ENCODE peak calls at places on chromosomes 12 and 14, in eight cellular contexts. A, S, O, H, Y, B, Z and T are unnamed samples.
A peak's percentile ranks its signal among the peaks of the same experiment; 100 is the strongest.

GRCh38 chr12:28937196-28937595 is 211.9 kb upstream of the FAR2 start:
- DNase-seq in A (no peak), S (peak; percentile 76), O (no peak), H (no peak), Y (no peak), B (no peak), Z (no peak), T (no peak)

GRCh38 chr12:57500213-57500612 is 12.3 kb downstream of the MARS1 start:
- DNase-seq in A (no peak), S (no peak), O (no peak), H (no peak), Y (no peak), B (no peak), Z (no peak), T (no peak)

GRCh38 chr14:95229749-95230148 is 72.4 kb upstream of the DICER1 start:
- DNase-seq in A (peak; percentile 35), S (no peak), O (no peak), H (no peak), Y (no peak), B (no peak), Z (no peak), T (no peak)

GRCh38 chr12:29149691-29150382 is 759 bp downstream of the FAR2 start:
- DNase-seq in A (no peak), S (no peak), O (no peak), H (no peak), Y (peak; percentile 68), B (no peak), Z (peak; percentile 44), T (no peak)

GRCh38 chr14:72538387-72538786 is 355.5 kb downstream of the DPF3 start:
- DNase-seq in A (no peak), S (no peak), O (no peak), H (no peak), Y (no peak), B (no peak), Z (no peak), T (no peak)

GRCh38 chr14:68379510-68380303 is 413.2 kb downstream of the ZFP36L1 start:
- DNase-seq in A (no peak), S (peak; percentile 98), O (no peak), H (no peak), Y (no peak), B (peak; percentile 12), Z (no peak), T (peak; percentile 52)

GRCh38 chr12:51626115-51626514 is 35.1 kb downstream of the SCN8A start:
- DNase-seq in A (peak; percentile 26), S (no peak), O (no peak), H (no peak), Y (no peak), B (no peak), Z (no peak), T (no peak)

GRCh38 chr12:62268956-62269355 is 8.8 kb downstream of the USP15 start:
- DNase-seq in A (no peak), S (peak; percentile 67), O (no peak), H (no peak), Y (no peak), B (no peak), Z (no peak), T (no peak)

GRCh38 chr12:7588703-7589329 is 76.9 kb downstream of the APOBEC1 start:
- DNase-seq in A (peak; percentile 69), S (peak; percentile 59), O (peak; percentile 82), H (peak; percentile 82), Y (no peak), B (peak; percentile 9), Z (peak; percentile 52), T (no peak)

GRCh38 chr12:65152012-65152411 is 17.4 kb upstream of the LEMD3 start:
- DNase-seq in A (peak; percentile 2), S (peak; percentile 41), O (no peak), H (no peak), Y (no peak), B (no peak), Z (no peak), T (no peak)

GRCh38 chr14:33682746-33683145 is 268.1 kb downstream of the EGLN3 start:
- DNase-seq in A (no peak), S (no peak), O (peak; percentile 34), H (peak; percentile 79), Y (peak; percentile 72), B (no peak), Z (peak; percentile 72), T (peak; percentile 74)

GRCh38 chr12:109140560-109140959 is 24.2 kb downstream of the ACACB start:
- DNase-seq in A (no peak), S (no peak), O (peak; percentile 61), H (peak; percentile 60), Y (peak; percentile 20), B (no peak), Z (no peak), T (no peak)

GRCh38 chr14:59349154-59349772 is 115.9 kb downstream of the GPR135 start:
- DNase-seq in A (no peak), S (no peak), O (no peak), H (no peak), Y (no peak), B (no peak), Z (no peak), T (no peak)

GRCh38 chr14:59346329-59346728 is 118.9 kb downstream of the GPR135 start:
- DNase-seq in A (no peak), S (no peak), O (no peak), H (no peak), Y (no peak), B (no peak), Z (no peak), T (no peak)

GRCh38 chr14:59346796-59347510 is 118.2 kb downstream of the GPR135 start:
- DNase-seq in A (no peak), S (no peak), O (no peak), H (no peak), Y (no peak), B (no peak), Z (no peak), T (no peak)

GRCh38 chr14:59347915-59348314 is 117.3 kb downstream of the GPR135 start:
- DNase-seq in A (no peak), S (no peak), O (no peak), H (no peak), Y (no peak), B (no peak), Z (no peak), T (no peak)

DNA sequence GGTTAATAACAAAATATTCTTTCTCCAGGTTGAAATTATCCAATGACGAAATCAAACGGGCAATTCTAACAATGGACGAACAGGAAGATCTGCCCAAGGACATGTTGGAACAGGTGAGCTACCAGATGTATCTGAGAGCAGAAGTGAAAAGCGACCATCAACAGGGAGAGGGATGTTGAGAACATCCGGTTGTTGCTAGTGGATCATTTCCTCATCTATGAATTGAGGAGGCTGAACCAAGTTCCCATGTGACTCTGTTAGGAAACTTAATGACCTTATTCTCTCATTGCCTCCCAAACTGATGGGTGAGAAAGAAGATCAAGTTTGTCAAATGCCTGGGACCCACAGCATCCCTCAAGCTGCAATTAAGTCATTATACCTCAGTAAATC is 117.7 kb downstream of the GPR135 start:
- DNase-seq in A (no peak), S (no peak), O (no peak), H (no peak), Y (no peak), B (no peak), Z (no peak), T (no peak)
- H3K27ac ChIP-seq in A (no peak overlapping the region), S (no peak overlapping the region), O (no peak overlapping the region), H (no peak overlapping the region), Y (peak overlapping the region; percentile 89), B (no peak overlapping the region), Z (peak overlapping the region; percentile 96), T (no peak overlapping the region)

GRCh38 chr12:25975682-25976081 is 17.2 kb downstream of the RASSF8 start:
- DNase-seq in A (no peak), S (no peak), O (no peak), H (no peak), Y (no peak), B (no peak), Z (no peak), T (no peak)
- H3K4me3 ChIP-seq in A (no peak overlapping the region), S (no peak overlapping the region), O (no peak overlapping the region), H (no peak overlapping the region), Y (no peak overlapping the region), B (no peak overlapping the region), Z (no peak overlapping the region), T (no peak overlapping the region)

DNA sequence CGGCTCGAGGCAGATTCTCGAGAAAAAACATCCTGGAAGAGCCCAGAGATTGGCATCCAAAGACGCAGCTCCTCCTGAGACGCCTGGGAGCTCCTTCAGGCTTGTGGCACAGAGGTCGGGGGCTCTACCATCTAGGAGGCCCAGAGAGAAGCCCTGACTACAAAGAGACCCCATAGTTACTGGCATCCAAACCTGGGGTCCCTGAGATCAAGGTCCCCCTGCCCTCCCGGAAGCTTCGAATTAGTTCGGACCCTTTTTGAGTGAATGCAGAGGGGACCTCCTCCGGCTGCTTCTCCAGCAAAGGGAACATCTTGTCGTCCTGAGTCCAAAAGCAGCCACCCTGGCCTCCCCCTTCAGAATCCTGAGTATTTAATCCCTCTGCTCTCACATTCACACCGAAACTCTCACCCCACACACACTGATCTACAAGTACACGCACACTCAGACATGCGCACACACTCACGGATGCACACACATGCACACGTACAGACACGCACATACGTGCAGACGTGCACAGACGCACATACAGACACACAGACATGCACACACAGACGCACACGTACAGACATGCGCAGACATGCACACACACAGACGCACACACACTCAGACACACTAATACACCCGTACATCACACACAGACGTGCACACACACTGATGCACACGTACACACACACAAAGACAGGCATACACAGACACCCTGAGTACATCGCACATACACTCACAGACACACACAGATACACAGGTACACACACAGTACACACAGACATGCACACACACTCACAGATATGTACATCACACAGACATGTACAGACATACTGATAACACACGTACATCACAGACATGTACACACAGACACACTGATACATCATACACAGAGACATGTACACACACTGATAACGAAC is 5.9 kb downstream of the ZNF605 start:
- DNase-seq in A (no peak), S (no peak), O (no peak), H (no peak), Y (no peak), B (no peak), Z (no peak), T (peak; percentile 61)
- H3K9me3 ChIP-seq in A (peaks cover 88% of the 10 kb centered on the region), S (peaks cover 22% of the 10 kb centered on the region), O (no peaks in the 10 kb centered on the region), H (no peaks in the 10 kb centered on the region), Y (peaks cover 46% of the 10 kb centered on the region), B (peaks cover 9% of the 10 kb centered on the region), Z (peaks cover 46% of the 10 kb centered on the region), T (peaks cover 78% of the 10 kb centered on the region)

GRCh38 chr12:114355389-114356088 is 50.4 kb downstream of the TBX5 start:
- DNase-seq in A (peak; percentile 23), S (peak; percentile 3), O (no peak), H (no peak), Y (no peak), B (no peak), Z (no peak), T (no peak)

GRCh38 chr12:114361545-114361944 is 44.4 kb downstream of the TBX5 start:
- DNase-seq in A (no peak), S (no peak), O (no peak), H (no peak), Y (no peak), B (no peak), Z (no peak), T (no peak)

GRCh38 chr12:114361992-114362391 is 44.0 kb downstream of the TBX5 start:
- DNase-seq in A (no peak), S (no peak), O (no peak), H (no peak), Y (no peak), B (no peak), Z (no peak), T (no peak)

DNA sequence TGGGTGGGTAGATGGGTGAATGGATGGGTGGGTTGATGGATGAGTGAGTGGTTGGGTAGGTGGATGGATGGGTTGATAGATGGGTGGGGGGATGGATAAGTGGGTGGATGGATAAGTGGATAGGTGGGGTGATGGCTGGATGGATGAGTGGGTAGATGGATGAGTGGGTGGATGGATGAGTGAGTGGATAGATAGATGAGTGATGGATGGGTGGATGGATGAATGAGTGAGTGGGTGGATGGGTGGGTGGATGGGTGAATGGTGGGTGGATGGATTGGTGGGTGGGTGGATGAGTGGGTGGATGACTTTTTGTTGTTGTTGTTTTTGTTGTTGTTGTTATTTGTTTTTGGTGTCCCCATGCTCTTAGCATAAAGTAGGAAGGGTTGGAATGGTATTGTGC is 45.5 kb downstream of the TBX5 start:
- DNase-seq in A (no peak), S (no peak), O (no peak), H (no peak), Y (no peak), B (no peak), Z (no peak), T (no peak)
- H3K27ac ChIP-seq in A (no peak overlapping the region), S (no peak overlapping the region), O (no peak overlapping the region), H (no peak overlapping the region), Y (no peak overlapping the region), B (no peak overlapping the region), Z (no peak overlapping the region), T (no peak overlapping the region)